ENCODE peak calls at places on chromosomes 11 and 22, in seven cellular contexts. One of them, this sample, is unnamed.

GRCh38 chr11:17036666-17037658 is 22.7 kb upstream of the PLEKHA7 start:
- DNase-seq in A549: peak
- DNase-seq in GM12878: no peak
- DNase-seq in sigmoid colon: no peak
- DNase-seq in tibial nerve: no peak
- DNase-seq in transverse colon: peak
- DNase-seq in ovary: no peak
- DNase-seq in this sample: no peak

GRCh38 chr11:94149435-94149834 is 20.8 kb downstream of the PANX1 start:
- DNase-seq in A549: no peak
- DNase-seq in GM12878: no peak
- DNase-seq in sigmoid colon: no peak
- DNase-seq in tibial nerve: no peak
- DNase-seq in transverse colon: no peak
- DNase-seq in ovary: no peak
- DNase-seq in this sample: no peak

GRCh38 chr11:80925291-80925690 is 1484.5 kb upstream of the TENM4 start:
- DNase-seq in A549: no peak
- DNase-seq in GM12878: no peak
- DNase-seq in sigmoid colon: no peak
- DNase-seq in tibial nerve: no peak
- DNase-seq in transverse colon: no peak
- DNase-seq in ovary: no peak
- DNase-seq in this sample: no peak

GRCh38 chr11:108886608-108887007 is 221.7 kb downstream of the DDX10 start:
- DNase-seq in A549: peak
- DNase-seq in GM12878: no peak
- DNase-seq in sigmoid colon: no peak
- DNase-seq in tibial nerve: no peak
- DNase-seq in transverse colon: no peak
- DNase-seq in ovary: no peak
- DNase-seq in this sample: no peak

GRCh38 chr11:46382644-46383403 is 1.4 kb downstream of the MDK start:
- DNase-seq in A549: peak
- DNase-seq in GM12878: no peak
- DNase-seq in sigmoid colon: peak
- DNase-seq in tibial nerve: no peak
- DNase-seq in transverse colon: no peak
- DNase-seq in ovary: no peak
- DNase-seq in this sample: peak

GRCh38 chr11:113952588-113952987 is 22.3 kb upstream of the HTR3A start:
- DNase-seq in A549: no peak
- DNase-seq in GM12878: no peak
- DNase-seq in sigmoid colon: no peak
- DNase-seq in tibial nerve: no peak
- DNase-seq in transverse colon: peak
- DNase-seq in ovary: no peak
- DNase-seq in this sample: no peak

GRCh38 chr11:12914401-12914912 is 94.7 kb upstream of the RASSF10 start:
- DNase-seq in A549: peak
- DNase-seq in GM12878: no peak
- DNase-seq in sigmoid colon: peak
- DNase-seq in tibial nerve: no peak
- DNase-seq in transverse colon: peak
- DNase-seq in ovary: no peak
- DNase-seq in this sample: no peak

GRCh38 chr11:43920598-43921419 is 21.6 kb upstream of the C11orf96 start:
- DNase-seq in A549: peak
- DNase-seq in GM12878: no peak
- DNase-seq in sigmoid colon: peak
- DNase-seq in tibial nerve: peak
- DNase-seq in transverse colon: peak
- DNase-seq in ovary: peak
- DNase-seq in this sample: no peak

GRCh38 chr22:45421349-45422057 is 8.0 kb downstream of the RIBC2 start:
- DNase-seq in A549: no peak
- DNase-seq in GM12878: no peak
- DNase-seq in sigmoid colon: no peak
- DNase-seq in tibial nerve: no peak
- DNase-seq in transverse colon: no peak
- DNase-seq in ovary: no peak
- DNase-seq in this sample: peak

GRCh38 chr11:2382927-2383822 is 6.1 kb downstream of the CD81 start:
- DNase-seq in A549: no peak
- DNase-seq in GM12878: no peak
- DNase-seq in sigmoid colon: peak
- DNase-seq in tibial nerve: no peak
- DNase-seq in transverse colon: peak
- DNase-seq in ovary: peak
- DNase-seq in this sample: no peak
- TF ChIP-seq POLR2A in A549: no peak
- TF ChIP-seq POLR2A in GM12878: no peak
- TF ChIP-seq POLR2A in sigmoid colon: no peak
- TF ChIP-seq POLR2A in tibial nerve: no peak
- TF ChIP-seq POLR2A in transverse colon: no peak
- TF ChIP-seq POLR2A in ovary: no peak
- TF ChIP-seq POLR2A in this sample: no peak

GRCh38 chr22:29206372-29207230 is 905 bp downstream of the EMID1 start:
- DNase-seq in A549: no peak
- DNase-seq in GM12878: no peak
- DNase-seq in sigmoid colon: no peak
- DNase-seq in tibial nerve: no peak
- DNase-seq in transverse colon: no peak
- DNase-seq in ovary: no peak
- DNase-seq in this sample: no peak

GRCh38 chr22:29205598-29206371 is at the start of gene EMID1:
- DNase-seq in A549: peak
- DNase-seq in GM12878: no peak
- DNase-seq in sigmoid colon: peak
- DNase-seq in tibial nerve: no peak
- DNase-seq in transverse colon: peak
- DNase-seq in ovary: peak
- DNase-seq in this sample: no peak

GRCh38 chr22:29204617-29205183 is 996 bp upstream of the EMID1 start:
- DNase-seq in A549: no peak
- DNase-seq in GM12878: no peak
- DNase-seq in sigmoid colon: no peak
- DNase-seq in tibial nerve: no peak
- DNase-seq in transverse colon: no peak
- DNase-seq in ovary: no peak
- DNase-seq in this sample: no peak

GRCh38 chr22:29203883-29204282 is 1.8 kb upstream of the EMID1 start:
- DNase-seq in A549: no peak
- DNase-seq in GM12878: no peak
- DNase-seq in sigmoid colon: no peak
- DNase-seq in tibial nerve: no peak
- DNase-seq in transverse colon: no peak
- DNase-seq in ovary: no peak
- DNase-seq in this sample: no peak

DNA sequence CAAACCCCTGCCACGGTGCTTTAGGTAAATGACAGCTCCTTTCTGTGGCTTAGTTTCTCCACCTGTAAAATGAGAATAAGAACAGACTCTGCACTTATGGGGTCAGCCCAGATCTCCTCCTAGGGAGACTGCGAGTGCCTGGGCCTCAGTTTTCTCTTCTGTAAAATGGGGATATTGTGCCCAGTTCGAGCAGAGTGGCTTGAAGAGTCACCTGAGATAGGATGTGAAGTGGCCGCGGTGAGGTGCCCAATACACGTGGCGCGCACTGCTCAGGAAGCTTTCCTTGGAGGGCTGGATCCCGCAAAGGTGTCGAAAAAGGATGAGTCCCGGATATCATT is 467 bp upstream of the EMID1 start:
- DNase-seq in A549: no peak
- DNase-seq in GM12878: no peak
- DNase-seq in sigmoid colon: no peak
- DNase-seq in tibial nerve: no peak
- DNase-seq in transverse colon: no peak
- DNase-seq in ovary: no peak
- DNase-seq in this sample: no peak
- TF ChIP-seq CTCF in A549: no peak
- TF ChIP-seq CTCF in GM12878: no peak
- TF ChIP-seq CTCF in sigmoid colon: no peak
- TF ChIP-seq CTCF in tibial nerve: no peak
- TF ChIP-seq CTCF in transverse colon: no peak
- TF ChIP-seq CTCF in ovary: no peak
- TF ChIP-seq CTCF in this sample: no peak

DNA sequence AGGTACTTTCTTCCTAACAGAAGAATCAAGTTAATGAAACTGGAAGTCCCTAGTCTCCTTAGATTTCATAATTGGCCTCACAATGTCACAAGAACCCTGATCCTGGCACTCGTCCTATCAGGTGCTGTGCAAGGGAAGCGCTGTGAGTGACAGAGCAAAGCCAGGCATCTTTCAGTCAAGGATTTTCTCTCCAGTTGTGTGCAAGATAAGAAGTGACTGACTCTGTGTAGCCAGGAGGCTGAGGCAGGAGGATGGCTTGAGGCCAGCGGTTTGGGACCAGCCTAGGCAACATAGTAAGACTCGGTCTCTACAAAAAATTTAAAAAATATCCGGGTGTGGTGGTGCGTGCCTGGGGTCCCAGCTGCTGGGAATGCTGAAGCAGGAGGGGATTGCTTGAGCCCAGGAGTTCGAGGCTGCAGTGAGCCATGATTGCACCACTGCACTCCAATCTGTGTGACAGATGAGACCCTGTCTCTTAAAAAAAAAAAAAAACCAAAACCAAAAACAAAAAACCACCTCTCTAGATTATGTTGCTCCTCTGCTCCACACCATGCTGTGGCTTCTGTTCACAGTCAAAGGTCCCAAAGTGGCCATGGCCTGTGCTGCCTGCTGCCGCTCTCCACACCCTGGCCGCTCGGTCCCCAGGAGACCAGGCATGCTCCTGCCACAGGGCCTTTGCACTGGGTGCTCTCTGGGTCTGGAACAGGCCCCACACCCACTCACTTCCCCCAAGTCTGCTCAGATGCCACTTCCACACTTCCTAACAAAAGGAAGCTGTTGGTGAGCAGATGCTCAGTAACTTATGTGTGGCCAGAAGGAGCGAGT is 54.2 kb upstream of the CLDN5 start:
- DNase-seq in A549: no peak
- DNase-seq in GM12878: no peak
- DNase-seq in sigmoid colon: no peak
- DNase-seq in tibial nerve: no peak
- DNase-seq in transverse colon: no peak
- DNase-seq in ovary: no peak
- DNase-seq in this sample: no peak
- TF ChIP-seq EP300 in A549: no peak
- TF ChIP-seq EP300 in GM12878: no peak
- TF ChIP-seq EP300 in sigmoid colon: no peak
- TF ChIP-seq EP300 in tibial nerve: no peak
- TF ChIP-seq EP300 in transverse colon: no peak
- TF ChIP-seq EP300 in ovary: no peak
- TF ChIP-seq EP300 in this sample: no peak

GRCh38 chr11:110094298-110095073 is 1.3 kb downstream of the ZC3H12C start:
- DNase-seq in A549: no peak
- DNase-seq in GM12878: no peak
- DNase-seq in sigmoid colon: no peak
- DNase-seq in tibial nerve: no peak
- DNase-seq in transverse colon: no peak
- DNase-seq in ovary: no peak
- DNase-seq in this sample: no peak

GRCh38 chr11:110090466-110091026 is 2.6 kb upstream of the ZC3H12C start:
- DNase-seq in A549: no peak
- DNase-seq in GM12878: no peak
- DNase-seq in sigmoid colon: no peak
- DNase-seq in tibial nerve: no peak
- DNase-seq in transverse colon: no peak
- DNase-seq in ovary: no peak
- DNase-seq in this sample: no peak

GRCh38 chr11:110091995-110092576 is 1.1 kb upstream of the ZC3H12C start:
- DNase-seq in A549: no peak
- DNase-seq in GM12878: no peak
- DNase-seq in sigmoid colon: no peak
- DNase-seq in tibial nerve: no peak
- DNase-seq in transverse colon: no peak
- DNase-seq in ovary: no peak
- DNase-seq in this sample: no peak

GRCh38 chr11:110093407-110094297 is 460 bp downstream of the ZC3H12C start:
- DNase-seq in A549: peak
- DNase-seq in GM12878: no peak
- DNase-seq in sigmoid colon: peak
- DNase-seq in tibial nerve: peak
- DNase-seq in transverse colon: peak
- DNase-seq in ovary: peak
- DNase-seq in this sample: peak

GRCh38 chr11:110092577-110093406 is at the start of gene ZC3H12C:
- DNase-seq in A549: peak
- DNase-seq in GM12878: no peak
- DNase-seq in sigmoid colon: peak
- DNase-seq in tibial nerve: peak
- DNase-seq in transverse colon: peak
- DNase-seq in ovary: peak
- DNase-seq in this sample: peak
- TF ChIP-seq POLR2A in A549: peak
- TF ChIP-seq POLR2A in GM12878: peak
- TF ChIP-seq POLR2A in sigmoid colon: no peak
- TF ChIP-seq POLR2A in tibial nerve: peak
- TF ChIP-seq POLR2A in transverse colon: peak
- TF ChIP-seq POLR2A in ovary: peak
- TF ChIP-seq POLR2A in this sample: peak

DNA sequence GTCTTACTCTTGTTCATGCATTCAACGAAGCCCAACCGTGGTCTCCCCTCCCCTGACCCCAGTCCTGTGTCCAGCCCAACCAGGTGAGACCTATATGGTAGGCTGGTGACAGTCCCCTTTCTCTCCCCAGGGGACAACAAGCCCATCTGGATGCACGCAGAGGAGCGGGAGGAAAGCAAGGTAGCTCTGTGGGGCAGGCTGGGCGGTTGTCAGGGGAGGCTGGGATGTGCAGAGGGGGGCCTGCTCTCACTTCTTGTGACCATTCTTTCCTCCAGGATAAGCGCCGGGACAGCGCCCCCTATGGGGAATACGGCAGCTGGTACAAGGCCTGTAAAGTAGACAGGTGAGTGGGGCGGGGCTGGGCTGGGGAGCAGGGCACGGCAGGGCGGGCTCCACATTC is 3.5 kb upstream of the RAB1B start:
- DNase-seq in A549: peak
- DNase-seq in GM12878: no peak
- DNase-seq in sigmoid colon: no peak
- DNase-seq in tibial nerve: no peak
- DNase-seq in transverse colon: peak
- DNase-seq in ovary: no peak
- DNase-seq in this sample: no peak
- TF ChIP-seq CTCF in A549: peak
- TF ChIP-seq CTCF in GM12878: peak
- TF ChIP-seq CTCF in sigmoid colon: no peak
- TF ChIP-seq CTCF in tibial nerve: no peak
- TF ChIP-seq CTCF in transverse colon: peak
- TF ChIP-seq CTCF in ovary: no peak
- TF ChIP-seq CTCF in this sample: no peak

GRCh38 chr22:36397081-36397766 is 9.5 kb upstream of the MYH9 start:
- DNase-seq in A549: peak
- DNase-seq in GM12878: no peak
- DNase-seq in sigmoid colon: no peak
- DNase-seq in tibial nerve: no peak
- DNase-seq in transverse colon: no peak
- DNase-seq in ovary: no peak
- DNase-seq in this sample: no peak
- TF ChIP-seq EP300 in A549: no peak
- TF ChIP-seq EP300 in GM12878: no peak
- TF ChIP-seq EP300 in sigmoid colon: no peak
- TF ChIP-seq EP300 in tibial nerve: no peak
- TF ChIP-seq EP300 in transverse colon: no peak
- TF ChIP-seq EP300 in ovary: no peak
- TF ChIP-seq EP300 in this sample: no peak